ENCODE peak calls at places on chromosomes 3 and 15, in seven cellular contexts. V, P, W, I, G, F and Q are unnamed samples.

GRCh38 chr3:139292192-139292591 is 51.6 kb upstream of the MRPS22 start:
- DNase-seq in G (no peak), W (no peak), I (no peak), P (no peak), F (no peak), V (peak), Q (no peak)

GRCh38 chr3:159322322-159322939 is 520.6 kb downstream of the MFSD1 start:
- DNase-seq in W (peak), I (peak), G (peak), P (peak), F (peak), V (no peak), Q (no peak)

GRCh38 chr15:23402544-23402943 is 44.5 kb downstream of the GOLGA6L2 start:
- DNase-seq in W (no peak), G (no peak), F (no peak), V (no peak), I (no peak), P (no peak), Q (no peak)

GRCh38 chr3:14411166-14411526 is 8.7 kb downstream of the SLC6A6 start:
- DNase-seq in W (no peak), P (no peak), I (no peak), G (peak), V (no peak), F (no peak), Q (no peak)

GRCh38 chr3:152385761-152386160 is 117.0 kb downstream of the MBNL1 start:
- DNase-seq in I (peak), P (no peak), V (peak), W (no peak), F (no peak), G (no peak), Q (peak)

GRCh38 chr3:10000686-10001085 is 14.0 kb upstream of the EMC3 start:
- DNase-seq in P (no peak), F (no peak), V (no peak), G (no peak), W (no peak), I (no peak), Q (no peak)

GRCh38 chr15:89129123-89129815 is 41.0 kb downstream of the ABHD2 start:
- DNase-seq in V (no peak), F (peak), W (peak), G (peak), I (peak), P (peak), Q (no peak)

GRCh38 chr15:42832577-42832976 is 88.0 kb downstream of the TTBK2 start:
- DNase-seq in W (no peak), I (peak), P (no peak), F (no peak), G (no peak), V (peak), Q (peak)

GRCh38 chr3:143362115-143362992 is 242.8 kb downstream of the CHST2 start:
- DNase-seq in I (peak), F (no peak), P (no peak), G (no peak), W (no peak), V (no peak), Q (no peak)

GRCh38 chr3:134033315-134033996 is 3.7 kb upstream of the SLCO2A1 start:
- DNase-seq in V (no peak), P (no peak), G (no peak), I (no peak), W (no peak), F (no peak), Q (no peak)

GRCh38 chr15:82647835-82648256 is 683 bp upstream of the CPEB1 start:
- DNase-seq in P (peak), V (no peak), F (peak), W (peak), G (peak), I (no peak), Q (no peak)

GRCh38 chr15:88792342-88793282 is 10.6 kb upstream of the ACAN start:
- DNase-seq in G (no peak), F (no peak), P (no peak), I (no peak), V (no peak), W (no peak), Q (no peak)

GRCh38 chr3:184791134-184791533 is 20.8 kb upstream of the VPS8 start:
- DNase-seq in V (no peak), G (no peak), W (no peak), F (no peak), P (no peak), I (no peak), Q (no peak)

GRCh38 chr15:33083232-33084006 is 111.1 kb downstream of the FMN1 start:
- DNase-seq in I (peak), P (no peak), V (no peak), F (no peak), G (no peak), W (no peak), Q (no peak)

GRCh38 chr3:15099364-15100098 is 583 bp upstream of the RBSN start:
- DNase-seq in G (no peak), I (no peak), P (no peak), V (no peak), W (no peak), F (peak), Q (no peak)

GRCh38 chr15:88193415-88193814 is 63.1 kb downstream of the NTRK3 start:
- DNase-seq in F (no peak), W (peak), I (no peak), G (no peak), P (no peak), V (no peak), Q (no peak)

GRCh38 chr3:133408961-133409360 is 9.1 kb downstream of the BFSP2 start:
- DNase-seq in I (peak), V (peak), P (no peak), W (no peak), F (no peak), G (no peak), Q (no peak)

GRCh38 chr3:185175370-185175987 is 22.6 kb upstream of the C3orf70 start:
- DNase-seq in W (peak), V (no peak), I (peak), G (no peak), P (peak), F (peak), Q (no peak)

GRCh38 chr3:42703695-42704025 is 1.1 kb upstream of the HHATL start:
- DNase-seq in F (no peak), G (no peak), W (no peak), P (no peak), I (no peak), V (no peak), Q (no peak)

GRCh38 chr3:113695818-113696645 is at the start of gene USF3:
- DNase-seq in V (no peak), W (peak), G (peak), I (peak), F (peak), P (peak), Q (no peak)

GRCh38 chr15:99098991-99099390 is 5.9 kb upstream of the SYNM start:
- DNase-seq in W (no peak), F (no peak), G (no peak), P (no peak), V (no peak), I (no peak), Q (no peak)

GRCh38 chr3:141386611-141387110 is 18.4 kb downstream of the ZBTB38 start:
- DNase-seq in I (no peak), G (no peak), P (no peak), V (no peak), W (no peak), F (peak), Q (no peak)

GRCh38 chr15:34049096-34049495 is 10.1 kb upstream of the AVEN start:
- DNase-seq in W (no peak), I (peak), F (no peak), V (peak), P (no peak), G (no peak), Q (peak)

GRCh38 chr15:33152502-33153109 is 41.9 kb downstream of the FMN1 start:
- DNase-seq in G (peak), V (no peak), I (peak), W (no peak), P (no peak), F (no peak), Q (no peak)

GRCh38 chr15:69615756-69616155 is 163.1 kb downstream of the RPLP1 start:
- DNase-seq in P (no peak), W (no peak), F (no peak), G (no peak), I (no peak), V (no peak), Q (no peak)

GRCh38 chr3:56303508-56303907 is 164.8 kb downstream of the ERC2 start:
- DNase-seq in I (peak), F (peak), W (peak), G (peak), P (peak), V (no peak), Q (peak)

GRCh38 chr3:146161725-146162047 is 702 bp upstream of the PLOD2 start:
- DNase-seq in I (peak), F (no peak), W (no peak), V (peak), P (peak), G (peak), Q (no peak)

GRCh38 chr3:46258525-46258924 is 16.3 kb downstream of the CCR3 start:
- DNase-seq in W (no peak), F (no peak), P (no peak), V (no peak), G (no peak), I (no peak), Q (no peak)

GRCh38 chr3:184177331-184177731 is 2.7 kb downstream of the AP2M1 start:
- DNase-seq in G (no peak), V (peak), F (no peak), P (no peak), I (peak), W (no peak), Q (no peak)

GRCh38 chr15:61051570-61052031 is 177.5 kb downstream of the RORA start:
- DNase-seq in I (peak), F (no peak), W (no peak), P (no peak), G (peak), V (peak), Q (peak)

GRCh38 chr3:34843479-34843870 is 795.9 kb upstream of the ARPP21 start:
- DNase-seq in P (no peak), G (no peak), I (peak), F (no peak), V (no peak), W (no peak), Q (no peak)

DNA sequence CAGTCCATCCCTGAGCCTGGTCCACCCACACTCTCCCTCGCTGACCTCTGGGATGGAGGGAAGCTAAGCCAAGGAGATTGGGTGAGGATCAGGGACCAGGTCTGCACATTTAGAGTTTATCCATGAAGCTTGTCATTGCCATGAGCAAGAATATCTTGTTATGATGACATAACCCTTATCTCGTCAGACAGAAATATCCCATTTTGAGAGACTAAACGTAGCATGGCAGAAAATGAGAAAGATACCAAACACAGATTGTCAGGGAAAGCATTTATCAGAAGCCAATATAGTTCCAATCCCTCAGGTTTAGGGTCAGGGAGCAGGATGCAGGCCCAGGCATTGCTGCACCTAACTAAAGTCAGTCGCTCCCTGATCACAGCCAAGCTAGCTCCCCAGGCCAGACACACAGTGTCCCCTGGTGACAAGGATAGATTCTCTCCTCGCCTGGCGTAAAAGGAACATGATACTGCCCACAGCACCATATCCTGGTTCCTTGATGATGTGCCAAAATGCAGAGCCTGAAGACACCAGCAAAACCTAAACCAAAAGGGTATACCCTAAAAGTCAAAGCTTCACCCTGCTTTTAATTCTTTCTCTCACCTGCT is 66.9 kb downstream of the DCLK3 start:
- DNase-seq in F (no peak), I (no peak), V (no peak), P (peak), G (no peak), W (no peak), Q (no peak)
- TF ChIP-seq CTCF in F (peak), I (no peak), V (no peak), P (no peak), G (no peak), W (peak), Q (no peak)

GRCh38 chr15:71011503-71012155 is 103.6 kb upstream of the THSD4 start:
- DNase-seq in G (peak), P (no peak), F (peak), V (peak), I (peak), W (peak), Q (peak)
- TF ChIP-seq CTCF in G (peak), P (peak), F (peak), V (peak), I (peak), W (peak), Q (peak)

DNA sequence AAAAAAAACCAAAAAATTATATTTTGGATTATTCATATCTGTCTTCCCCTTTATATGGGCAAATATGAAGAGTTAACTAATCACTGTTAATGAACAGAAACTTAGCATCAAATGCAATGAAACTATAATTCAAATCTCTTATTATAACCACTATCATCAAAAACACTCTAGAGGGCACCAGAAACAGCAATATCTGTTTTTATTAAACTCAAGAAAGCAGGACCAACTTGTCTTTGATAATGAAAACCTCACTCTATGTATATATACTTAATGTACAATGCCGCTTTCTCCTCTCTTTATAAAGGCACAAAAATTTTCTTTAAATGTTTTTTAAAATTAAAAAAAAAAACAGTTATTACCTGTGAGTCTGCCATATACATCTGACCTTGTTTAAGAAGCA is 92.7 kb downstream of the UACA start:
- DNase-seq in I (no peak), P (no peak), G (no peak), W (no peak), V (no peak), F (no peak), Q (no peak)
- TF ChIP-seq CTCF in I (no peak), P (no peak), G (peak), W (no peak), V (peak), F (no peak), Q (peak)

DNA sequence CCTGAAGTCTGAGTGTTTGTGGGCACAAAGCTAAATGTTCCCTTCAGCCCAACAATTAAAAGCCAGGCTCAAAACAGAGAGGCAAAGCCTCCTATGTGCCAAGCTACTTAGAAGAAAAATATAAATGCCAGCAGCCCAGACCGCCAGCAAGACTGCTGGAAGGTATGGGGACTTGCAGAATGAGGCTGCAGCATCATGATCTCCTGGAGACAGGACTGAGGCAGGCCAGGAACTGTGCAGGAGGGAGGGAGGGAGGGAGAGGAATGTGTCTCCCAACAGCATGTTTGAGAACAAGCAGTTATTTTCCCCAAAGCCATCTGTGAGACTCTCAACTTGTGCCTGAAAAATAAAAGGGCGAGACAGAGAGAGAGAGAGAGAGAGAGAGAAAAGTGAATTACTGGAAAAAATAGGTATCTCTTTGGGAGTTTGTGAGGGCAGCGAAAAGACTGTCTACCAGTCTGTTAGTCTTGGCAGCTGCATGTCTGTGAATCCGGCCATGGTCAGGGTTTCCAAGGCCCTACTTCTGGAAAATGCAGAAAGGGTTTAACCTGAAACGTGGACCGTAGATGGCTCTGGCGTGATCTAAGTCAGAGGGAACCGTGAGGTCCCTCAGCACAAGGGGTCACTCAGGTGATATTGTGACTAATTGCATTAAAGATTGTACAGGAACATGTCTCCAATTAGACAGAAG is 139.7 kb upstream of the COL8A1 start:
- DNase-seq in P (no peak), V (no peak), I (peak), F (no peak), W (no peak), G (no peak), Q (no peak)
- TF ChIP-seq CTCF in P (no peak), V (no peak), I (no peak), F (no peak), W (no peak), G (no peak), Q (no peak)

GRCh38 chr15:79170256-79170664 is 79.7 kb upstream of the RASGRF1 start:
- DNase-seq in G (no peak), W (no peak), P (no peak), V (no peak), I (peak), F (no peak), Q (no peak)

GRCh38 chr15:79169531-79170123 is 79.0 kb upstream of the RASGRF1 start:
- DNase-seq in I (no peak), F (no peak), V (no peak), P (no peak), G (no peak), W (no peak), Q (no peak)

GRCh38 chr15:79166311-79166955 is 75.9 kb upstream of the RASGRF1 start:
- DNase-seq in P (no peak), V (no peak), G (no peak), I (no peak), W (no peak), F (no peak), Q (no peak)

GRCh38 chr15:79167776-79168175 is 77.2 kb upstream of the RASGRF1 start:
- DNase-seq in W (no peak), I (no peak), V (no peak), P (no peak), F (no peak), G (no peak), Q (no peak)

GRCh38 chr15:79168922-79169322 is 78.3 kb upstream of the RASGRF1 start:
- DNase-seq in P (peak), V (no peak), G (no peak), W (no peak), F (no peak), I (peak), Q (no peak)
- TF ChIP-seq CTCF in P (peak), V (no peak), G (no peak), W (no peak), F (no peak), I (no peak), Q (no peak)

GRCh38 chr15:91072162-91072561 is 27.9 kb upstream of the SV2B start:
- DNase-seq in F (no peak), I (no peak), V (no peak), G (no peak), P (no peak), W (no peak), Q (no peak)
- TF ChIP-seq CTCF in F (no peak), I (no peak), V (no peak), G (no peak), P (no peak), W (no peak), Q (no peak)

GRCh38 chr3:94525039-94525438 is 462.2 kb downstream of the NSUN3 start:
- DNase-seq in F (peak), P (peak), V (no peak), I (peak), G (no peak), W (no peak), Q (no peak)
- TF ChIP-seq CTCF in F (peak), P (peak), V (no peak), I (no peak), G (no peak), W (no peak), Q (peak)

GRCh38 chr15:71069693-71070092 is 45.6 kb upstream of the THSD4 start:
- DNase-seq in I (no peak), W (no peak), F (no peak), V (no peak), G (no peak), P (no peak), Q (no peak)
- TF ChIP-seq CTCF in I (no peak), W (no peak), F (peak), V (peak), G (no peak), P (no peak), Q (peak)

GRCh38 chr3:52824037-52824436 is 6.4 kb downstream of the ITIH4 start:
- DNase-seq in V (no peak), F (no peak), G (no peak), I (no peak), W (no peak), P (no peak), Q (no peak)

GRCh38 chr3:52819936-52820335 is 10.5 kb downstream of the ITIH4 start:
- DNase-seq in I (no peak), P (peak), W (no peak), G (no peak), V (no peak), F (no peak), Q (no peak)

GRCh38 chr3:52817860-52818259 is 12.6 kb downstream of the ITIH4 start:
- DNase-seq in P (no peak), W (no peak), V (no peak), F (no peak), G (no peak), I (no peak), Q (no peak)

GRCh38 chr3:52822363-52822762 is 8.1 kb downstream of the ITIH4 start:
- DNase-seq in I (no peak), P (no peak), V (no peak), F (no peak), W (no peak), G (no peak), Q (no peak)

GRCh38 chr3:52820741-52821140 is 9.7 kb downstream of the ITIH4 start:
- DNase-seq in V (no peak), I (no peak), F (peak), W (peak), P (peak), G (no peak), Q (no peak)
- TF ChIP-seq CTCF in V (peak), I (peak), F (peak), W (peak), P (peak), G (peak), Q (peak)

GRCh38 chr15:57301307-57301706 is 75.0 kb upstream of the CGNL1 start:
- DNase-seq in P (no peak), F (peak), W (no peak), G (no peak), V (no peak), I (no peak), Q (no peak)

GRCh38 chr15:57306305-57306943 is 69.9 kb upstream of the CGNL1 start:
- DNase-seq in F (peak), I (peak), G (peak), W (peak), P (peak), V (peak), Q (no peak)

GRCh38 chr15:57305009-57305408 is 71.3 kb upstream of the CGNL1 start:
- DNase-seq in I (no peak), V (no peak), W (no peak), P (no peak), F (no peak), G (no peak), Q (no peak)

GRCh38 chr15:57298843-57299550 is 77.3 kb upstream of the CGNL1 start:
- DNase-seq in G (no peak), W (no peak), I (no peak), V (no peak), P (no peak), F (no peak), Q (no peak)

DNA sequence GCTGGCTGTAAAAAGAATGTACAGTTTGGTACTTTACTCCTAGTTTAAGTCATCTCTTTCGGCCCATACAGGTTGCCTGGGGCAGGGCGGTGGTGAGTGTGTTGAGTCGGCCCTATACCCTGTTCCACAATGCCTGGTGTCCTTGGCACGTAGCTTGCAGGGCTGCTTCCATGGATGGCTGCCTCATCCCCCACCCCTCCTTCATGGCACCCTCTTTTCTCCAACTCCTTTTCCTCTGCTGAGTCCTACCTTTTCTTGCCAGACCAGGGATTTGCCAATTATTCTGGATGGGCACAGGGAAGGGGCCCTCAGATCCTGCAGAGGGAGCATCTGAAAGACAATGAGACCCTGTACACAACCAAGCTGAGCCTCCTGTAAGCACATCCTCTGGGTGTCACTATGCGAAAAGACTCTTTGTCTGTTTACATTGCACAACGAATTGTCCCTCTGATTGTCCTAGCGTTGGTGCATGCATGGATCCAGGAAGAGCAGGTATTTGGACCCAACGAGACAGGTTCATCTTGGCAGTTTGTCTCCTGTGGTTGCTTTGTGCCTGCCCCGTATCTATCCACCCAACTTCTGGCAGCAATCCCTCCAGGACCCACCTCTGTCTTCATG is 73.6 kb upstream of the CGNL1 start:
- DNase-seq in V (no peak), G (no peak), F (no peak), P (no peak), W (no peak), I (no peak), Q (no peak)
- TF ChIP-seq CTCF in V (no peak), G (no peak), F (no peak), P (no peak), W (no peak), I (no peak), Q (no peak)